ENCODE peak calls at places on chromosomes 5 and 9, in four cellular contexts. E is OCI-LY7, V is HCT116, A is astrocyte. C is an unnamed sample.

GRCh38 chr9:75156838-75157237 is 68.5 kb downstream of the OSTF1 start:
- DNase-seq in E (no peak), V (no peak), A (no peak), C (no peak)

GRCh38 chr9:36862206-36863145 is 171.6 kb downstream of the PAX5 start:
- DNase-seq in E (no peak), V (peak; percentile 38), A (peak; percentile 8), C (peak; percentile 10)

GRCh38 chr9:132585954-132586829 is 3.8 kb downstream of the BARHL1 start:
- DNase-seq in E (no peak), V (no peak), A (no peak), C (no peak)

GRCh38 chr5:10627185-10628115 is 63.6 kb downstream of the ANKRD33B start:
- DNase-seq in E (peak; percentile 93), V (peak; percentile 89), A (peak; percentile 96), C (peak; percentile 88)

GRCh38 chr5:3842591-3842990 is 247.0 kb downstream of the IRX1 start:
- DNase-seq in E (no peak), V (no peak), A (no peak), C (no peak)

GRCh38 chr5:141783599-141784296 is 94.5 kb downstream of the PCDH1 start:
- DNase-seq in E (no peak), V (no peak), A (no peak), C (no peak)

GRCh38 chr9:37543468-37543867 is 32.7 kb downstream of the FBXO10 start:
- DNase-seq in E (no peak), V (no peak), A (no peak), C (no peak)

GRCh38 chr5:141969783-141970741 is 1.2 kb downstream of the RNF14 start:
- DNase-seq in E (peak; percentile 82), V (no peak), A (no peak), C (peak; percentile 24)

GRCh38 chr5:81401266-81401665 is 7.3 kb upstream of the ACOT12 start:
- DNase-seq in E (no peak), V (no peak), A (no peak), C (no peak)

GRCh38 chr9:92952861-92953620 is 5.7 kb downstream of the FGD3 start:
- DNase-seq in E (no peak), V (no peak), A (peak; percentile 52), C (no peak)

GRCh38 chr9:133334161-133334560 is 1.8 kb downstream of the SURF6 start:
- DNase-seq in E (peak; percentile 21), V (no peak), A (no peak), C (no peak)

GRCh38 chr9:13942695-13943094 is 371.2 kb downstream of the NFIB start:
- DNase-seq in E (no peak), V (no peak), A (peak; percentile 100), C (no peak)

GRCh38 chr5:181217111-181217804 is 5.8 kb upstream of the TRIM41 start:
- DNase-seq in E (peak; percentile 82), V (no peak), A (peak; percentile 47), C (peak; percentile 58)

GRCh38 chr5:3000631-3001030 is 249.2 kb upstream of the IRX2 start:
- DNase-seq in E (no peak), V (no peak), A (no peak), C (no peak)

GRCh38 chr5:142109356-142110045 is 922 bp downstream of the NDFIP1 start:
- DNase-seq in E (peak; percentile 45), V (no peak), A (no peak), C (peak; percentile 57)

GRCh38 chr5:63401434-63402046 is 560.7 kb downstream of the HTR1A start:
- DNase-seq in E (peak; percentile 48), V (peak; percentile 6), A (peak; percentile 4), C (peak; percentile 55)

GRCh38 chr5:108530706-108531105 is 148.8 kb upstream of the FBXL17 start:
- DNase-seq in E (no peak), V (no peak), A (no peak), C (no peak)

GRCh38 chr9:136312436-136312835 is 8.5 kb upstream of the CCDC187 start:
- DNase-seq in E (peak; percentile 45), V (no peak), A (no peak), C (peak; percentile 45)

GRCh38 chr5:60487466-60487865 is 212.5 kb downstream of the DEPDC1B start:
- DNase-seq in E (no peak), V (no peak), A (peak; percentile 33), C (no peak)

GRCh38 chr5:138078006-138078643 is 5.7 kb upstream of the WNT8A start:
- DNase-seq in E (no peak), V (no peak), A (no peak), C (no peak)

GRCh38 chr5:133873936-133874585 is 94.4 kb downstream of the C5orf15 start:
- DNase-seq in E (no peak), V (no peak), A (peak; percentile 68), C (no peak)

GRCh38 chr9:110041452-110041851 is 166.5 kb downstream of the C9orf152 start:
- DNase-seq in E (no peak), V (no peak), A (no peak), C (no peak)

GRCh38 chr9:109771084-109771483 is 8.9 kb upstream of the PALM2AKAP2 start:
- DNase-seq in E (no peak), V (no peak), A (peak; percentile 97), C (no peak)

GRCh38 chr9:1024112-1024511 is 26.0 kb upstream of the DMRT2 start:
- DNase-seq in E (no peak), V (no peak), A (no peak), C (no peak)

GRCh38 chr5:159451197-159452052 is 121.1 kb upstream of the IL12B start:
- DNase-seq in E (no peak), V (peak; percentile 46), A (peak; percentile 97), C (no peak)

GRCh38 chr5:26569241-26569928 is 469.0 kb downstream of the CDH9 start:
- DNase-seq in E (no peak), V (no peak), A (no peak), C (no peak)

GRCh38 chr5:122492675-122493074 is 180.6 kb downstream of the SNCAIP start:
- DNase-seq in E (peak; percentile 6), V (peak; percentile 24), A (no peak), C (no peak)

GRCh38 chr9:130213898-130214761 is 41.9 kb downstream of the NCS1 start:
- DNase-seq in E (no peak), V (no peak), A (no peak), C (no peak)

GRCh38 chr9:114034176-114034575 is 43.9 kb downstream of the AMBP start:
- DNase-seq in E (no peak), V (no peak), A (no peak), C (no peak)

GRCh38 chr5:157290981-157291711 is 25.2 kb downstream of the CYFIP2 start:
- DNase-seq in E (peak; percentile 29), V (no peak), A (peak; percentile 10), C (no peak)

GRCh38 chr5:113293613-113294340 is 141.0 kb downstream of the TSSK1B start:
- DNase-seq in E (no peak), V (no peak), A (no peak), C (no peak)

GRCh38 chr5:148011407-148012124 is 52.2 kb upstream of the SPINK5 start:
- DNase-seq in E (no peak), V (peak; percentile 22), A (peak; percentile 91), C (no peak)

GRCh38 chr5:72195581-72195980 is 88.3 kb downstream of the MAP1B start:
- DNase-seq in E (no peak), V (no peak), A (no peak), C (no peak)

GRCh38 chr5:57844410-57844809 is 361.8 kb upstream of the ACTBL2 start:
- DNase-seq in E (no peak), V (no peak), A (no peak), C (no peak)

GRCh38 chr5:40442346-40442745 is 237.4 kb upstream of the PTGER4 start:
- DNase-seq in E (no peak), V (no peak), A (peak; percentile 17), C (no peak)

GRCh38 chr5:1386274-1386717 is 41.4 kb upstream of the CLPTM1L start:
- DNase-seq in E (peak; percentile 71), V (no peak), A (peak; percentile 8), C (peak; percentile 68)

GRCh38 chr9:31137151-31137849 is 1247.1 kb upstream of the ACO1 start:
- DNase-seq in E (no peak), V (peak; percentile 54), A (peak; percentile 98), C (no peak)

GRCh38 chr9:33245341-33245740 is 5.4 kb downstream of the SPINK4 start:
- DNase-seq in E (no peak), V (no peak), A (no peak), C (no peak)

GRCh38 chr9:89469003-89469402 is 28.9 kb downstream of the SEMA4D start:
- DNase-seq in E (no peak), V (no peak), A (no peak), C (no peak)
- H4K20me1 ChIP-seq in E (no peaks in the 10 kb centered on the region), V (no peaks in the 10 kb centered on the region), A (no peaks in the 10 kb centered on the region), C (peaks cover 90% of the 10 kb centered on the region)

GRCh38 chr5:173645897-173646574 is 29.6 kb upstream of the BOD1 start:
- DNase-seq in E (no peak), V (no peak), A (no peak), C (no peak)
- H3K4me1 ChIP-seq in E (peaks cover 47% of the 10 kb centered on the region), V (no peaks in the 10 kb centered on the region), A (peaks cover 8% of the 10 kb centered on the region), C (no peaks in the 10 kb centered on the region)

DNA sequence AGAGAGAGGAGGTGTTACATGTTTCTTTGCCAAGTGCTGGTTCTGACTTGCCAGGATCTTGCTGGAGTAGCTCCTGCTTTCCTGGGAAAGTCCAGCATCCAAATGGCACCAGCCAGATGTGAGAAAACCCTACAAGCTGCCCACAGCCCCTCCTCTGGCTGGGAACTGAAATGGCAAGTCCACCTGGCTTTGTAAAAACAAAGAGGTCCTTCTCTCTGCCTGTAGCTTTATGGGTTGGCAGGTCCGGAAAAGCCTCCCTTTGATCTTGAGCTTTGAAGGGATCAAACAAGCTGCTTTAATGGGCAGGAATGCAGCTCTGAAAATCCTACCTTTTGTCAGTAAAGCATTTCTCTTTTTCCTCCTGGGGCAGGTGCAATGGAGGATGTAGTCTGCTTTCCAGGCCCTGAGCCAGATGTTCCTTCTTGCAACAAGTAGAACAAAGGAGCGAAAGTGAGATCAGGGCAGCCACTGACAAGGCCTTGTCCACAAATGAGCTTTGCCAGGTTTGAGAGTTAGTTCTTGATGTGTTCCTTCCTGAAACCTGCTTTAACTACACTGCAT is 456.7 kb downstream of the ZNF608 start:
- DNase-seq in E (peak; percentile 7), V (peak; percentile 15), A (no peak), C (peak; percentile 5)
- TF ChIP-seq CTCF in E (peak; percentile 18), V (peak; percentile 33), A (no peak), C (peak; percentile 21)

GRCh38 chr5:56649569-56649968 is 165.8 kb upstream of the MAP3K1 start:
- DNase-seq in E (no peak), V (no peak), A (no peak), C (no peak)

GRCh38 chr5:56647109-56647863 is 168.1 kb upstream of the MAP3K1 start:
- DNase-seq in E (no peak), V (no peak), A (no peak), C (no peak)

GRCh38 chr5:56656816-56657740 is 158.3 kb upstream of the MAP3K1 start:
- DNase-seq in E (no peak), V (no peak), A (peak; percentile 50), C (no peak)

GRCh38 chr5:56648460-56649034 is 166.8 kb upstream of the MAP3K1 start:
- DNase-seq in E (no peak), V (no peak), A (no peak), C (no peak)

GRCh38 chr5:56651893-56652292 is 163.5 kb upstream of the MAP3K1 start:
- DNase-seq in E (no peak), V (no peak), A (no peak), C (no peak)
- H4K20me1 ChIP-seq in E (no peaks in the 10 kb centered on the region), V (no peaks in the 10 kb centered on the region), A (no peaks in the 10 kb centered on the region), C (no peaks in the 10 kb centered on the region)

GRCh38 chr9:21766096-21766495 is 36.3 kb upstream of the MTAP start:
- DNase-seq in E (no peak), V (no peak), A (no peak), C (no peak)
- H3K4me1 ChIP-seq in E (no peaks in the 10 kb centered on the region), V (peaks cover 28% of the 10 kb centered on the region), A (peaks cover 4% of the 10 kb centered on the region), C (no peaks in the 10 kb centered on the region)